ENCODE peak calls at places on chromosomes 16 and 17, in seven cellular contexts. One of them, this sample, is unnamed.

GRCh38 chr17:67829331-67829730 is 4.0 kb downstream of the BPTF start:
- DNase-seq in CD4-positive, alpha-beta T cell: no peak
- DNase-seq in IMR-90: no peak
- DNase-seq in A549: no peak
- DNase-seq in cardiac fibroblast: no peak
- DNase-seq in fibroblast of lung: no peak
- DNase-seq in psoas muscle: no peak
- DNase-seq in this sample: no peak

GRCh38 chr16:55021595-55022475 is 91.2 kb downstream of the IRX5 start:
- DNase-seq in CD4-positive, alpha-beta T cell: no peak
- DNase-seq in IMR-90: no peak
- DNase-seq in A549: peak
- DNase-seq in cardiac fibroblast: peak
- DNase-seq in fibroblast of lung: no peak
- DNase-seq in psoas muscle: no peak
- DNase-seq in this sample: peak

GRCh38 chr17:15954222-15954621 is 9.3 kb downstream of the ADORA2B start:
- DNase-seq in CD4-positive, alpha-beta T cell: no peak
- DNase-seq in IMR-90: peak
- DNase-seq in A549: peak
- DNase-seq in cardiac fibroblast: peak
- DNase-seq in fibroblast of lung: peak
- DNase-seq in psoas muscle: no peak
- DNase-seq in this sample: peak

GRCh38 chr16:51542856-51543510 is 391.9 kb upstream of the SALL1 start:
- DNase-seq in CD4-positive, alpha-beta T cell: no peak
- DNase-seq in IMR-90: no peak
- DNase-seq in A549: no peak
- DNase-seq in cardiac fibroblast: no peak
- DNase-seq in fibroblast of lung: peak
- DNase-seq in psoas muscle: no peak
- DNase-seq in this sample: no peak

GRCh38 chr16:56736476-56736875 is 6.5 kb downstream of the NUP93 start:
- DNase-seq in CD4-positive, alpha-beta T cell: no peak
- DNase-seq in IMR-90: no peak
- DNase-seq in A549: no peak
- DNase-seq in cardiac fibroblast: no peak
- DNase-seq in fibroblast of lung: no peak
- DNase-seq in psoas muscle: no peak
- DNase-seq in this sample: no peak

GRCh38 chr17:57442914-57443571 is 186.7 kb downstream of the MSI2 start:
- DNase-seq in CD4-positive, alpha-beta T cell: peak
- DNase-seq in IMR-90: no peak
- DNase-seq in A549: no peak
- DNase-seq in cardiac fibroblast: peak
- DNase-seq in fibroblast of lung: peak
- DNase-seq in psoas muscle: peak
- DNase-seq in this sample: peak

GRCh38 chr17:6110592-6110991 is 40.4 kb downstream of the WSCD1 start:
- DNase-seq in CD4-positive, alpha-beta T cell: no peak
- DNase-seq in IMR-90: no peak
- DNase-seq in A549: no peak
- DNase-seq in cardiac fibroblast: no peak
- DNase-seq in fibroblast of lung: no peak
- DNase-seq in psoas muscle: no peak
- DNase-seq in this sample: peak

GRCh38 chr17:57662644-57663308 is 82.3 kb downstream of the CCDC182 start:
- DNase-seq in CD4-positive, alpha-beta T cell: no peak
- DNase-seq in IMR-90: peak
- DNase-seq in A549: peak
- DNase-seq in cardiac fibroblast: peak
- DNase-seq in fibroblast of lung: peak
- DNase-seq in psoas muscle: peak
- DNase-seq in this sample: peak

GRCh38 chr17:67111327-67111726 is 67.0 kb downstream of the CACNG1 start:
- DNase-seq in CD4-positive, alpha-beta T cell: no peak
- DNase-seq in IMR-90: no peak
- DNase-seq in A549: no peak
- DNase-seq in cardiac fibroblast: no peak
- DNase-seq in fibroblast of lung: no peak
- DNase-seq in psoas muscle: no peak
- DNase-seq in this sample: no peak

GRCh38 chr16:58494981-58495860 is 4.7 kb upstream of the NDRG4 start:
- DNase-seq in CD4-positive, alpha-beta T cell: no peak
- DNase-seq in IMR-90: peak
- DNase-seq in A549: peak
- DNase-seq in cardiac fibroblast: peak
- DNase-seq in fibroblast of lung: peak
- DNase-seq in psoas muscle: peak
- DNase-seq in this sample: peak

GRCh38 chr17:80229011-80229410 is 8.8 kb downstream of the SLC26A11 start:
- DNase-seq in CD4-positive, alpha-beta T cell: no peak
- DNase-seq in IMR-90: no peak
- DNase-seq in A549: no peak
- DNase-seq in cardiac fibroblast: no peak
- DNase-seq in fibroblast of lung: no peak
- DNase-seq in psoas muscle: no peak
- DNase-seq in this sample: no peak

GRCh38 chr17:32931686-32932085 is 3.7 kb downstream of the TMEM98 start:
- DNase-seq in CD4-positive, alpha-beta T cell: no peak
- DNase-seq in IMR-90: peak
- DNase-seq in A549: no peak
- DNase-seq in cardiac fibroblast: no peak
- DNase-seq in fibroblast of lung: no peak
- DNase-seq in psoas muscle: no peak
- DNase-seq in this sample: peak

GRCh38 chr16:58128721-58129096 is 472 bp downstream of the CFAP20 start:
- DNase-seq in CD4-positive, alpha-beta T cell: peak
- DNase-seq in IMR-90: no peak
- DNase-seq in A549: no peak
- DNase-seq in cardiac fibroblast: no peak
- DNase-seq in fibroblast of lung: no peak
- DNase-seq in psoas muscle: no peak
- DNase-seq in this sample: no peak

GRCh38 chr17:3740611-3741073 is 16.9 kb downstream of the HASPIN start:
- DNase-seq in CD4-positive, alpha-beta T cell: peak
- DNase-seq in IMR-90: no peak
- DNase-seq in A549: no peak
- DNase-seq in cardiac fibroblast: no peak
- DNase-seq in fibroblast of lung: no peak
- DNase-seq in psoas muscle: no peak
- DNase-seq in this sample: no peak

GRCh38 chr17:16352838-16353701 is at the start of gene CENPV:
- DNase-seq in CD4-positive, alpha-beta T cell: peak
- DNase-seq in IMR-90: peak
- DNase-seq in A549: peak
- DNase-seq in cardiac fibroblast: peak
- DNase-seq in fibroblast of lung: peak
- DNase-seq in psoas muscle: peak
- DNase-seq in this sample: peak

GRCh38 chr16:47371615-47372014 is 89.2 kb downstream of the ITFG1 start:
- DNase-seq in CD4-positive, alpha-beta T cell: no peak
- DNase-seq in IMR-90: no peak
- DNase-seq in A549: no peak
- DNase-seq in cardiac fibroblast: no peak
- DNase-seq in fibroblast of lung: no peak
- DNase-seq in psoas muscle: no peak
- DNase-seq in this sample: no peak

GRCh38 chr16:47374629-47375028 is 86.2 kb downstream of the ITFG1 start:
- DNase-seq in CD4-positive, alpha-beta T cell: no peak
- DNase-seq in IMR-90: peak
- DNase-seq in A549: no peak
- DNase-seq in cardiac fibroblast: no peak
- DNase-seq in fibroblast of lung: peak
- DNase-seq in psoas muscle: no peak
- DNase-seq in this sample: no peak

GRCh38 chr16:47375423-47375822 is 85.4 kb downstream of the ITFG1 start:
- DNase-seq in CD4-positive, alpha-beta T cell: no peak
- DNase-seq in IMR-90: peak
- DNase-seq in A549: no peak
- DNase-seq in cardiac fibroblast: no peak
- DNase-seq in fibroblast of lung: no peak
- DNase-seq in psoas muscle: no peak
- DNase-seq in this sample: no peak

GRCh38 chr16:47366228-47366627 is 94.6 kb downstream of the ITFG1 start:
- DNase-seq in CD4-positive, alpha-beta T cell: no peak
- DNase-seq in IMR-90: no peak
- DNase-seq in A549: no peak
- DNase-seq in cardiac fibroblast: no peak
- DNase-seq in fibroblast of lung: no peak
- DNase-seq in psoas muscle: no peak
- DNase-seq in this sample: no peak

DNA sequence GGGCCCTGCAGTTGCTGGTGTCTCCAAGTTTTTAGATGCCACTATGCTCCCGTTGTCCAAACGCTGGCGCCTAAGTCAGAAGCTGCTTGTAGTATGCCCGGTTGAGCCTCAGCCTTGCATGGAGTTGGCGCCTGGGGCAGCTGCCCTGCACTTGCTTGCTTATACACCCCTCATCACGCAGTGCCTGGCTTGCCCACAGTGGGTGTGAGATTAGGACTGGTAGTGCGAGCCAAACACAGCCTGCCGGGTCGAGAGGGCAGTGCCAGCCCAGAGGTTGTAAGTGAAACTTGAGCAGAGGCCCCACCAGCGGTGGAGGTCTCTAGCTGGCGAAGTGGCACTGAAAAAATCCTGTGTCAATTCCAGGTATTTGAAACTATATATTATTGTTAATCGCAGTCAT is 90.3 kb downstream of the ITFG1 start:
- DNase-seq in CD4-positive, alpha-beta T cell: no peak
- DNase-seq in IMR-90: no peak
- DNase-seq in A549: no peak
- DNase-seq in cardiac fibroblast: no peak
- DNase-seq in fibroblast of lung: no peak
- DNase-seq in psoas muscle: no peak
- DNase-seq in this sample: no peak
- TF ChIP-seq CTCF in CD4-positive, alpha-beta T cell: no peak
- TF ChIP-seq CTCF in IMR-90: no peak
- TF ChIP-seq CTCF in A549: no peak
- TF ChIP-seq CTCF in cardiac fibroblast: no peak
- TF ChIP-seq CTCF in fibroblast of lung: no peak
- TF ChIP-seq CTCF in psoas muscle: no peak
- TF ChIP-seq CTCF in this sample: no peak

GRCh38 chr16:68778551-68779231 is 41.6 kb downstream of the CDH1 start:
- DNase-seq in CD4-positive, alpha-beta T cell: no peak
- DNase-seq in IMR-90: no peak
- DNase-seq in A549: no peak
- DNase-seq in cardiac fibroblast: no peak
- DNase-seq in fibroblast of lung: no peak
- DNase-seq in psoas muscle: no peak
- DNase-seq in this sample: peak
- TF ChIP-seq CTCF in CD4-positive, alpha-beta T cell: no peak
- TF ChIP-seq CTCF in IMR-90: no peak
- TF ChIP-seq CTCF in A549: no peak
- TF ChIP-seq CTCF in cardiac fibroblast: no peak
- TF ChIP-seq CTCF in fibroblast of lung: no peak
- TF ChIP-seq CTCF in psoas muscle: no peak
- TF ChIP-seq CTCF in this sample: no peak

DNA sequence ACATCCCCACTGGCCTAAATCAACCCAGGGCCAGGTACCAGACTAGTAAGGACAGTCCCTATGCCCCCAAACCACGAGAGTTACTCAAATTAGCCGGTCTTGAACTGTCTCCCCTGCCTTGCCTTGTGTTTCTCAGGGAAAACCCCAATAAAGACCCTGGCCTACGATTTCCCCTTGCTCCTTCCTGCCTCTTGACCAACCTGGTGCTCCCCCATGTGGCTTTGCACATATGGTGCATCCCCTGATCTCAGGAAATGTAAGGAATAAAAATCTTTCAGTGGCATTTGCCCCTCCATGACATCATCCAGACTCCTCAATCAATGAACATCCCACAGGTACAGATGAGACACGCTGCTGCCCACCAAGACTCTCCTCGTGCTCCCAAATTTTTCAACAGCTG is 87.9 kb downstream of the ZNF18 start:
- DNase-seq in CD4-positive, alpha-beta T cell: no peak
- DNase-seq in IMR-90: no peak
- DNase-seq in A549: no peak
- DNase-seq in cardiac fibroblast: no peak
- DNase-seq in fibroblast of lung: no peak
- DNase-seq in psoas muscle: no peak
- DNase-seq in this sample: no peak
- TF ChIP-seq CTCF in CD4-positive, alpha-beta T cell: no peak
- TF ChIP-seq CTCF in IMR-90: no peak
- TF ChIP-seq CTCF in A549: no peak
- TF ChIP-seq CTCF in cardiac fibroblast: no peak
- TF ChIP-seq CTCF in fibroblast of lung: no peak
- TF ChIP-seq CTCF in psoas muscle: no peak
- TF ChIP-seq CTCF in this sample: peak

DNA sequence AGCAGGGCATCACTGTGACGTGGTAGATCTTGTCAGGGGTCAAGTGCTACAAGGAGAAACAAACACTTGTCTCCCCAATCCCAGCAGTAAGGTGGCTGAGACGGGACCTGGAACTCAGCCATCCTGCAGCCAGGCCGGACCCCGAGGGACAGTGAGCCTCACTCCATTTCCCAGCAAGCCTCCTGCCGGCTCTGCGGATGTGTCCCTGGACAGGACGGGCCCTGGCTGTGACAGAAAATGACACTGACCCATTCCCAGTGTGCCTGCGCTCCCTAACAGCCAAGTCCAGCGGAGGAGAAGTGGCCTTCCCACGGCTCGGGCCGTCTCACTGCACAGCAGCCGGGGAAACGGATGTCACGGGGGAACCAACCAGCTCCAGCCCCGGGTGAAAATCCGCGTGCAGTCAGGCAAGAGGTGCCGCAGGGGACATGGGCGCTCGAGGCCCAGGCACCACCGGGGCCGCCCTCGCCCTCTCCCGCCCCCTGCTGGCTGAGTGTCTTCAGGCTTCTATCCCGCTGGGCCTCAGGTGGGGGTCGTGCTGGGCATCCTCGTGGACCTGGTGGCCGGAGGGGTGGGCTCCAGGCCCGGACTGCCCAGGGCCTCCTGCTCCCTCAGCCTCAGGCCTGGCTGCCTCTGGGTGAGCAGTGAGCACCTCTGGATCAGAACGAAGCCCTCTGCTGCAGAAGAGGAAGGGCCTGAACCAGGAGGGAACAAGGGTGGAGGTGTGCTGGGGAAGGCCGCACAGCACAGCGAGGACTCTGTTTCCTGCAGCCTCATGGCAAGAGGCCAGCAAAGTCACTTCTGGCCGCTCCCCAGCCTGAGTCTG is 6.7 kb downstream of the HAGHL start:
- DNase-seq in CD4-positive, alpha-beta T cell: no peak
- DNase-seq in IMR-90: no peak
- DNase-seq in A549: no peak
- DNase-seq in cardiac fibroblast: no peak
- DNase-seq in fibroblast of lung: no peak
- DNase-seq in psoas muscle: no peak
- DNase-seq in this sample: no peak
- TF ChIP-seq CTCF in CD4-positive, alpha-beta T cell: peak
- TF ChIP-seq CTCF in IMR-90: peak
- TF ChIP-seq CTCF in A549: peak
- TF ChIP-seq CTCF in cardiac fibroblast: peak
- TF ChIP-seq CTCF in fibroblast of lung: peak
- TF ChIP-seq CTCF in psoas muscle: peak
- TF ChIP-seq CTCF in this sample: peak

GRCh38 chr16:14489460-14489859 is 140.6 kb downstream of the PARN start:
- DNase-seq in CD4-positive, alpha-beta T cell: no peak
- DNase-seq in IMR-90: peak
- DNase-seq in A549: peak
- DNase-seq in cardiac fibroblast: peak
- DNase-seq in fibroblast of lung: no peak
- DNase-seq in psoas muscle: no peak
- DNase-seq in this sample: no peak
- TF ChIP-seq CTCF in CD4-positive, alpha-beta T cell: no peak
- TF ChIP-seq CTCF in IMR-90: peak
- TF ChIP-seq CTCF in A549: no peak
- TF ChIP-seq CTCF in cardiac fibroblast: peak
- TF ChIP-seq CTCF in fibroblast of lung: peak
- TF ChIP-seq CTCF in psoas muscle: peak
- TF ChIP-seq CTCF in this sample: no peak

This sample was measured in MCF 10A.